ENCODE peak calls at places on chromosomes 12 and 14, in seven cellular contexts. W, V, R, M, P, N and S are unnamed samples.

GRCh38 chr14:41806355-41806975 is 199.8 kb downstream of the LRFN5 start:
- DNase-seq in W (no peak), V (no peak), R (no peak), M (no peak), P (no peak), N (no peak), S (no peak)

GRCh38 chr12:94831081-94831747 is 172.3 kb downstream of the NDUFA12 start:
- DNase-seq in W (no peak), V (no peak), R (no peak), M (no peak), P (no peak), N (no peak), S (no peak)

GRCh38 chr14:74290415-74290814 is 12.3 kb downstream of the ABCD4 start:
- DNase-seq in W (no peak), V (no peak), R (no peak), M (peak), P (peak), N (peak), S (no peak)

GRCh38 chr14:53620325-53620716 is 336.3 kb downstream of the BMP4 start:
- DNase-seq in W (no peak), V (no peak), R (no peak), M (no peak), P (peak), N (peak), S (no peak)

GRCh38 chr12:56988207-56988739 is 18.1 kb downstream of the ZBTB39 start:
- DNase-seq in W (no peak), V (no peak), R (no peak), M (no peak), P (no peak), N (no peak), S (peak)

GRCh38 chr14:103749452-103749851 is 33.8 kb downstream of the ZFYVE21 start:
- DNase-seq in W (no peak), V (no peak), R (no peak), M (no peak), P (no peak), N (no peak), S (no peak)

GRCh38 chr12:119036878-119037493 is 55.6 kb downstream of the SRRM4 start:
- DNase-seq in W (no peak), V (no peak), R (no peak), M (peak), P (no peak), N (peak), S (no peak)

GRCh38 chr12:4296749-4297148 is 23.2 kb downstream of the CCND2 start:
- DNase-seq in W (no peak), V (no peak), R (no peak), M (no peak), P (no peak), N (no peak), S (no peak)

GRCh38 chr14:75518625-75519024 is 3.6 kb upstream of the BATF start:
- DNase-seq in W (no peak), V (no peak), R (no peak), M (peak), P (no peak), N (peak), S (no peak)

GRCh38 chr14:99080306-99080705 is 191.7 kb downstream of the BCL11B start:
- DNase-seq in W (no peak), V (no peak), R (no peak), M (no peak), P (no peak), N (no peak), S (no peak)

GRCh38 chr14:76236172-76237130 is 84.7 kb downstream of the GPATCH2L start:
- DNase-seq in W (no peak), V (no peak), R (no peak), M (no peak), P (no peak), N (no peak), S (no peak)

GRCh38 chr14:94051115-94051514 is 25.0 kb downstream of the OTUB2 start:
- DNase-seq in W (no peak), V (peak), R (peak), M (peak), P (peak), N (peak), S (peak)

GRCh38 chr14:72614891-72615410 is 278.9 kb downstream of the DPF3 start:
- DNase-seq in W (no peak), V (no peak), R (peak), M (no peak), P (no peak), N (no peak), S (no peak)

GRCh38 chr14:99576304-99576703 is 27.7 kb downstream of the CCDC85C start:
- DNase-seq in W (no peak), V (no peak), R (no peak), M (peak), P (no peak), N (no peak), S (no peak)

GRCh38 chr12:15544589-15544988 is 222.3 kb downstream of the PTPRO start:
- DNase-seq in W (no peak), V (no peak), R (no peak), M (no peak), P (no peak), N (no peak), S (no peak)

GRCh38 chr14:104386281-104386841 is 193.2 kb upstream of the C14orf180 start:
- DNase-seq in W (no peak), V (no peak), R (no peak), M (no peak), P (no peak), N (no peak), S (peak)

GRCh38 chr14:36518586-36519430 is 1.2 kb downstream of the NKX2-1 start:
- DNase-seq in W (no peak), V (no peak), R (no peak), M (no peak), P (no peak), N (no peak), S (no peak)

GRCh38 chr12:58639323-58639934 is 280.9 kb downstream of the LRIG3 start:
- DNase-seq in W (no peak), V (no peak), R (no peak), M (no peak), P (no peak), N (peak), S (no peak)

GRCh38 chr12:3741882-3742672 is 10.8 kb downstream of the CRACR2A start:
- DNase-seq in W (no peak), V (no peak), R (no peak), M (no peak), P (no peak), N (no peak), S (peak)

GRCh38 chr12:1493781-1494180 is 100.6 kb downstream of the FBXL14 start:
- DNase-seq in W (no peak), V (no peak), R (no peak), M (no peak), P (no peak), N (no peak), S (no peak)

DNA sequence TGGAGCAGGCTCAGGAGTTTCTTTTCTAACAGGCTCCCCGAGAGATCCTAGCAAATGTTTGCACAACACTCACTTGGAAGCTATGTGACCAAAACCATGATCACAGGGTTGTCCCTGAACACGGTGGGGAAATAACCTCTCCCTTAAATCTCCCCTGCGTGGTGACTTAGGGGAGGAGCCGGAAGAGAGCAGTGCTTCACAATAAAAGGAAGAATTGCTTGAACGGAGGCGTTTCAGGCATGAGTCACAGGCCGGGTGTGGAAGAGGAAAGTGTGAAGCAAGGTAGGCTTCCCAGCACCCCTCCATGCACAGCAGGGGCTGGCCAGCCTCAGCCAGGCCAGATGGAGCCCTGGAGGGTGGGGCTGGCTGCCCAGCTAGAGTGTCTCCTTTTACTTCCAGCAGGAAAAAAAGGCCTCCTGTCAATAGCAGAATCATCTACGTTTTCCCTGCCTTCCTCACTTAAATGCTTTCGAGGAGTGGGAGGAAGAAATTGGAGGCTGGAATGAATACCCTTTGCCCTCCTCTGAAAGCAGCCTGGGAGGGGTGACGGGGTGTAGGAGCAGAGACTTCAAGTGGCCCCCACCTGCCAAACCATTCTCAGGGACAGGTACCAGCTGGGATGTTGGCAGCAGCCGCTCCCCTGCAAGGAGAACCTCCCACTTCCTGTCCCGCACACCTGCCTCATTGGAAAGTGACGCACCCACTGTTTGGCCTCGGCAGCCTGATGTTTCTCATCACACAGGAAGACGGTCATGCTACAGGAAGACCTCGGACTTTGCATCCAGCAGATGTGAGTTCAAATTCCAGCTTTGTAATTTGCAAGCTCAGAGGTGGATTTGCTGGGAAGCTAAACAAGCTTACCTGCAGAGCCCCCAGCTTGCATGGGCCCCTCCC is 30.1 kb upstream of the PPP2R5C start:
- DNase-seq in W (no peak), V (no peak), R (peak), M (peak), P (peak), N (peak), S (peak)
- H3K4me3 ChIP-seq in W (no peak), V (no peak), R (no peak), M (no peak), P (no peak), N (no peak), S (no peak)

GRCh38 chr12:105850103-105850968 is 288.4 kb downstream of the NUAK1 start:
- DNase-seq in W (no peak), V (no peak), R (no peak), M (no peak), P (no peak), N (peak), S (no peak)

GRCh38 chr12:105841880-105842279 is 296.9 kb downstream of the NUAK1 start:
- DNase-seq in W (no peak), V (no peak), R (no peak), M (no peak), P (no peak), N (no peak), S (no peak)

GRCh38 chr12:105843989-105844768 is 294.6 kb downstream of the NUAK1 start:
- DNase-seq in W (peak), V (no peak), R (peak), M (no peak), P (peak), N (peak), S (no peak)

GRCh38 chr12:105848286-105848685 is 290.5 kb downstream of the NUAK1 start:
- DNase-seq in W (no peak), V (no peak), R (no peak), M (no peak), P (no peak), N (no peak), S (no peak)

DNA sequence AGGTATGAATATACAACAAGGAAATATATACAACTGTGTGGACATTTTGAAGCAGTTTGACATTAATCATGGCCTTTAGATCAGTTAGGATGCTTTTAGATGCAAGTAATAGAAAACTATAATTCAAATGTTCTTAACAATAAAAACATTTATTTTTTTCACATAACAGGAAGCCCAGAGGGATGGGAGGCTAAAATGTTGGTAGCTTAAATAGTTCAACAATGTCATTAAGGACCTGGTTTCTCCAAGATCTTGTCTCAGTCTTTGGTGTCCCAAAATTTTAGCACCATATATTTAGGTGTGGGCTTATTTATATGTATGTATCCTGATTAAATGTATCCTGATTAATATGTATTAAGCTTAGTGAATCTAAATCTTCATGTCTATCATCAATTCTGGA is 292.4 kb downstream of the NUAK1 start:
- DNase-seq in W (no peak), V (no peak), R (no peak), M (no peak), P (no peak), N (no peak), S (no peak)
- H3K4me3 ChIP-seq in W (no peak), V (no peak), R (no peak), M (no peak), P (no peak), N (no peak), S (no peak)

DNA sequence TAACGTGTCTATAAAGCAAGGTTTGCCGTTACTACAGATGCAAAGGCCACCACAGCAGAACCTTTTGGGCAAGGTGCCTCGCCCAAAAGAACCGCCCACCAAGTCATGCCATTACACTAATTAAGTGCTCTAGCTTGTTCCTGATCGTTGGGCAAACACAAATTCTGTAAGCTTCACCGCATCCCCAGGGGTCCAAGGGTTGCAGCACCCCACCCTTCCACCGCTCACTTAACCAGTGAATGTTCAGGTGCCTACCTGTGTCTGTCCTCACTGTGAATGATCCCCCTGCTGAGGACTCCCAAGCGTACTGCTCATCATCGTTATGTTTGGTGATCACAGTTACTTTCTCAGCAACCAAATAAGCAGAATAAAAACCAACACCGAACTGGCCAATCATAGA is 1.3 kb downstream of the HSP90AA1 start:
- DNase-seq in W (no peak), V (no peak), R (no peak), M (no peak), P (no peak), N (no peak), S (no peak)
- H3K4me3 ChIP-seq in W (peak), V (peak), R (no peak), M (peak), P (peak), N (peak), S (peak)

DNA sequence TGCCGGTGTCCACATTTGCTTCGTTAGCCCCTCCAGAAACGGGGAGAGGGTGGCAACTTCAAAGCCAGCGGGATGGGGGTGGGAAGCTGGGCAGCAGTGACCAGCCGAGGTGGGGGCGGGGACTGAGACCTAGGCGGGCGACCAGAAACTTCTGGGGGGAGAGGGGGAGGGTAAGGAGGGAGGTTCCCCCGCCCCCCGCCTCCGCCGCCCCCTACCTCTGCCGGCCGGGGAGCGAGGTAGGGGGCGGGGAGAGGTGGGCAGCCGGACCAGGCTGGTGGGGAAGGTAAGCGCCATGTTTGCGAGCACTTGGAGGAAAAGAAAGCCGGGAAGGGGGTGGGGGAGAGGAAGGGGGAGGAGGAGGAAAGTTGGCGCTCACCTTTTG is 1.3 kb downstream of the SIX4 start:
- DNase-seq in W (no peak), V (peak), R (no peak), M (peak), P (peak), N (peak), S (no peak)
- H3K4me3 ChIP-seq in W (peak), V (peak), R (peak), M (peak), P (peak), N (peak), S (peak)

GRCh38 chr14:54653764-54654469 is 87.0 kb downstream of the SAMD4A start:
- DNase-seq in W (peak), V (no peak), R (peak), M (peak), P (peak), N (peak), S (peak)
- H3K4me3 ChIP-seq in W (no peak), V (no peak), R (no peak), M (no peak), P (no peak), N (no peak), S (no peak)

DNA sequence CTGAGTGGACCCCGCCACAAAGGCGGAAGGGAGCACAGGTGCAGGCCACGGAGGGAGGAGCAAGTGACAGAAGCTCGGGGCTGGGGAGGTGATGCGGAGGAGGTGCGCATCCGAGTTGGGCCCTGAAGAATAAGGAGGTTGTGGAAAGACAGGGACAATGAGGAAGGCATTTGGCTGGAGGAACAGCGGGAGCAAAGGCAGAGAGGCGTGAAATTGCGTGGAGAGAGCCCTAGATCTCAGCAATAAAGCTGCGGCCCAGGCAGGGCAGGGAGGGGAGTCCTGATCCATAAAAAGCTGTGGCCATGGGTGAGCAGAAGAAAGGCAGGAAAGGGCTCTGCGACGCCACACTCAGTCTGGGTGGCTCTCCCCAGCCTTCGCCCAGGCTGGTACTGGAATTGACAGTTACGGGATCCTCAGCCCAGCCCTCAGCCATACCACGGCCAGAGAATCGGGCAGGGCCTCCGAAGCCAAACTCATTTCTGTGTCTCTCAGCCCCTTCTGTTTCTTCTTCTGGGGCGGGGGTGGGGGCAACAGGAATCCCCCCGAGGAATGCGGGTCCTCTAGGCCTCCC is 2.2 kb downstream of the FIGNL2 start:
- DNase-seq in W (no peak), V (no peak), R (no peak), M (no peak), P (no peak), N (no peak), S (no peak)
- H3K4me3 ChIP-seq in W (peak), V (no peak), R (no peak), M (no peak), P (no peak), N (no peak), S (no peak)